ENCODE peak calls at places on chromosomes 5 and 9, in ten cellular contexts. C is breast epithelium, D is mucosa of descending colon, A is tibial nerve, P is ovary, J is psoas muscle, O is fibroblast of the aortic adventitia, B is HFFc6, Z is prostate gland, G is pancreas. K is an unnamed sample.

GRCh38 chr5:142713151-142713706 is 27.3 kb upstream of the FGF1 start:
- DNase-seq in C (peak; percentile 89), D (peak; percentile 95), A (peak; percentile 77), P (peak; percentile 85), J (peak; percentile 85), O (peak; percentile 88), B (peak; percentile 78), Z (peak; percentile 80), G (peak; percentile 93), K (peak; percentile 90)

GRCh38 chr9:121499427-121500164 is at the start of gene GGTA1:
- DNase-seq in C (peak; percentile 54), D (peak; percentile 44), A (peak; percentile 35), P (peak; percentile 41), J (peak; percentile 69), O (peak; percentile 56), B (peak; percentile 16), Z (peak; percentile 34), G (peak; percentile 79), K (peak; percentile 80)

GRCh38 chr9:35748858-35749514 is at the start of the genes GBA2 and RGP1:
- DNase-seq in C (peak; percentile 76), D (peak; percentile 87), A (peak; percentile 48), P (peak; percentile 78), J (peak; percentile 88), O (peak; percentile 50), B (peak; percentile 52), Z (peak; percentile 76), G (peak; percentile 95), K (peak; percentile 68)

GRCh38 chr9:4038182-4038723 is 261.6 kb downstream of the GLIS3 start:
- DNase-seq in C (no peak), D (no peak), A (no peak), P (no peak), J (no peak), O (peak; percentile 76), B (peak; percentile 12), Z (no peak), G (no peak), K (peak; percentile 10)

GRCh38 chr9:127077658-127077975 is 44.8 kb downstream of the ANGPTL2 start:
- DNase-seq in C (no peak), D (no peak), A (no peak), P (no peak), J (no peak), O (no peak), B (no peak), Z (no peak), G (no peak), K (no peak)

GRCh38 chr5:109830955-109831502 is 141.3 kb downstream of the MAN2A1 start:
- DNase-seq in C (no peak), D (no peak), A (no peak), P (no peak), J (no peak), O (no peak), B (peak; percentile 50), Z (no peak), G (no peak), K (peak; percentile 75)

GRCh38 chr9:23492126-23493002 is 333.7 kb downstream of the ELAVL2 start:
- DNase-seq in C (no peak), D (peak; percentile 27), A (no peak), P (no peak), J (no peak), O (peak; percentile 54), B (peak; percentile 1), Z (no peak), G (no peak), K (no peak)

GRCh38 chr5:178688551-178688950 is 41.9 kb downstream of the ZNF354A start:
- DNase-seq in C (no peak), D (no peak), A (no peak), P (no peak), J (no peak), O (no peak), B (no peak), Z (no peak), G (no peak), K (no peak)

GRCh38 chr9:114286146-114286679 is 36.7 kb upstream of the ORM1 start:
- DNase-seq in C (no peak), D (no peak), A (no peak), P (peak; percentile 14), J (no peak), O (no peak), B (no peak), Z (no peak), G (no peak), K (no peak)

GRCh38 chr5:148839960-148840359 is 13.5 kb downstream of the ADRB2 start:
- DNase-seq in C (no peak), D (no peak), A (no peak), P (no peak), J (no peak), O (no peak), B (no peak), Z (no peak), G (no peak), K (no peak)

GRCh38 chr5:125050926-125051325 is 304.5 kb upstream of the ZNF608 start:
- DNase-seq in C (no peak), D (no peak), A (no peak), P (no peak), J (no peak), O (no peak), B (no peak), Z (no peak), G (no peak), K (no peak)

GRCh38 chr5:115601709-115602584 is at the start of gene TICAM2:
- DNase-seq in C (peak; percentile 52), D (peak; percentile 69), A (peak; percentile 31), P (peak; percentile 59), J (peak; percentile 67), O (peak; percentile 67), B (peak; percentile 75), Z (peak; percentile 29), G (peak; percentile 84), K (peak; percentile 88)

GRCh38 chr9:17005085-17005484 is 129.8 kb upstream of the CNTLN start:
- DNase-seq in C (no peak), D (peak; percentile 71), A (no peak), P (peak; percentile 54), J (peak; percentile 17), O (peak; percentile 84), B (peak; percentile 77), Z (peak; percentile 21), G (peak; percentile 51), K (peak; percentile 74)

GRCh38 chr5:144333336-144333920 is 162.8 kb downstream of the KCTD16 start:
- DNase-seq in C (no peak), D (no peak), A (no peak), P (no peak), J (no peak), O (peak; percentile 16), B (no peak), Z (peak; percentile 37), G (no peak), K (no peak)

GRCh38 chr5:80967500-80968181 is 7.5 kb downstream of the RASGRF2 start:
- DNase-seq in C (no peak), D (peak; percentile 70), A (no peak), P (peak; percentile 66), J (no peak), O (peak; percentile 85), B (peak; percentile 75), Z (peak; percentile 88), G (no peak), K (peak; percentile 84)

GRCh38 chr5:125357660-125358059 is 611.2 kb upstream of the ZNF608 start:
- DNase-seq in C (no peak), D (no peak), A (no peak), P (no peak), J (no peak), O (no peak), B (no peak), Z (no peak), G (no peak), K (no peak)

GRCh38 chr5:158050401-158050800 is 191.5 kb upstream of the CLINT1 start:
- DNase-seq in C (no peak), D (no peak), A (no peak), P (no peak), J (no peak), O (peak; percentile 19), B (no peak), Z (no peak), G (no peak), K (no peak)

GRCh38 chr9:82790868-82791267 is 272.1 kb downstream of the RASEF start:
- DNase-seq in C (no peak), D (no peak), A (no peak), P (no peak), J (no peak), O (no peak), B (no peak), Z (no peak), G (no peak), K (no peak)

GRCh38 chr5:82100303-82101077 is 128.7 kb downstream of the ATG10 start:
- DNase-seq in C (no peak), D (no peak), A (no peak), P (no peak), J (no peak), O (no peak), B (no peak), Z (no peak), G (no peak), K (peak; percentile 3)
- TF ChIP-seq CTCF in C (no peak), D (no peak), A (no peak), P (no peak), J (no peak), O (no peak), B (no peak), Z (no peak), G (no peak), K (no peak)

GRCh38 chr5:113478691-113479090 is 9.6 kb downstream of the MCC start:
- DNase-seq in C (no peak), D (no peak), A (no peak), P (no peak), J (no peak), O (no peak), B (no peak), Z (no peak), G (no peak), K (no peak)

GRCh38 chr5:113480243-113480642 is 8.0 kb downstream of the MCC start:
- DNase-seq in C (no peak), D (no peak), A (no peak), P (no peak), J (no peak), O (peak; percentile 20), B (no peak), Z (no peak), G (no peak), K (peak; percentile 9)
- TF ChIP-seq CTCF in C (no peak), D (no peak), A (no peak), P (no peak), J (no peak), O (no peak), B (no peak), Z (no peak), G (no peak), K (no peak)

DNA sequence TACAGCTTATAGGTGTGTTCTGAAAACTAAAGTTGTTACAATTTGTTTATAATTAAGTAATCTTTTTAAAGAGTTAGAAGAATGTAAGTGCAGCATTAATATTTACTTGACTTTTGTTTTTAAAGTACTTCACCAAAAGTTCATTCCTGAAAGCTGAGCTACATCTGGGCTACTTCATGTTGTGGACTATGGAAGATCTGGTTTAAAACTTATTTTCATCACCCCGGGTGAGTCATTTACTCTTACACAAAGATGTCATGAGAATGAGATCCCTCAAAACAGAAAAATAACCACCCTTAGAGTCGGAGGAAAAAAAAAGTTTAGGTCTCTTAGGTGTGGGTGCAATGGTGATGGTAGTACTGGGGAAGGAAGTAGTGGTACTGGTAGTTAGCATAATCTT is 5.1 kb downstream of the POU5F2 start:
- DNase-seq in C (no peak), D (no peak), A (no peak), P (no peak), J (no peak), O (peak; percentile 24), B (peak; percentile 1), Z (no peak), G (no peak), K (peak; percentile 47)
- TF ChIP-seq CTCF in C (no peak), D (no peak), A (no peak), P (no peak), J (no peak), O (no peak), B (no peak), Z (no peak), G (no peak), K (no peak)

GRCh38 chr5:53782620-53783019 is 222.2 kb downstream of the NDUFS4 start:
- DNase-seq in C (no peak), D (no peak), A (no peak), P (no peak), J (no peak), O (no peak), B (no peak), Z (no peak), G (no peak), K (no peak)
- TF ChIP-seq CTCF in C (no peak), D (no peak), A (no peak), P (no peak), J (no peak), O (no peak), B (no peak), Z (no peak), G (no peak), K (no peak)